ENCODE peak calls at places on chromosome 7, in six cellular contexts. R is endothelial cell; M is HEK293T; W is ovary; F is dorsolateral prefrontal cortex; G is activated naive CD8-positive, alpha-beta T cell treated with anti-CD3 and anti-CD28 coated beads, Interleukin-2, amount 10 ng/mL, durations not matched to agents 7 days and 5 days. D is an unnamed sample.

GRCh38 chr7:144824360-144824759 is 11.5 kb downstream of the TPK1 start:
- DNase-seq in R (no peak), M (no peak), W (no peak), F (no peak), G (no peak), D (no peak)

GRCh38 chr7:29565982-29566746 is 2.5 kb downstream of the PRR15 start:
- DNase-seq in R (peak), M (no peak), W (peak), F (no peak), G (peak), D (no peak)

GRCh38 chr7:51295435-51296269 is 21.0 kb downstream of the COBL start:
- DNase-seq in R (no peak), M (no peak), W (no peak), F (no peak), G (no peak), D (no peak)

GRCh38 chr7:94401411-94401810 is 6.7 kb downstream of the COL1A2 start:
- DNase-seq in R (no peak), M (no peak), W (no peak), F (no peak), G (no peak), D (no peak)

GRCh38 chr7:75650062-75650461 is 88.7 kb downstream of the HIP1 start:
- DNase-seq in R (peak), M (no peak), W (no peak), F (no peak), G (no peak), D (no peak)

GRCh38 chr7:5437348-5437892 is 13.8 kb upstream of the TNRC18 start:
- DNase-seq in R (no peak), M (no peak), W (no peak), F (no peak), G (no peak), D (no peak)

GRCh38 chr7:144826248-144826647 is 9.6 kb downstream of the TPK1 start:
- DNase-seq in R (no peak), M (no peak), W (no peak), F (no peak), G (no peak), D (no peak)

GRCh38 chr7:30175171-30175570 is 40.4 kb downstream of the MTURN start:
- DNase-seq in R (no peak), M (no peak), W (no peak), F (no peak), G (no peak), D (no peak)

GRCh38 chr7:26500749-26501352 is 209.2 kb downstream of the SNX10 start:
- DNase-seq in R (no peak), M (no peak), W (no peak), F (no peak), G (no peak), D (no peak)

D was measured in mesenteric fat pad.